ENCODE peak calls at places on chromosome 20, in seven cellular contexts. P is AML-193, E is H9, Z is A549, H is sigmoid colon, N is GM23248, T is cerebellum. L is an unnamed sample.

GRCh38 chr20:17491041-17491440 is 40.1 kb downstream of the BFSP1 start:
- DNase-seq in Z (no peak), H (peak; percentile 42), N (no peak), E (peak; percentile 28), P (no peak), T (no peak), L (no peak)

GRCh38 chr20:63747622-63748355 is 8.2 kb downstream of the SLC2A4RG start:
- DNase-seq in E (no peak), T (no peak), P (no peak), H (no peak), Z (no peak), N (no peak), L (no peak)

GRCh38 chr20:63850689-63851547 is 10.4 kb upstream of the ABHD16B start:
- DNase-seq in E (no peak), P (no peak), H (no peak), N (no peak), T (no peak), Z (no peak), L (no peak)

GRCh38 chr20:49397525-49397924 is 84.9 kb downstream of the KCNB1 start:
- DNase-seq in T (no peak), P (no peak), E (no peak), H (no peak), N (peak; percentile 88), Z (peak; percentile 25), L (no peak)

GRCh38 chr20:48385527-48385926 is 442.3 kb downstream of the PREX1 start:
- DNase-seq in Z (no peak), N (no peak), H (no peak), E (no peak), P (no peak), T (no peak), L (no peak)

GRCh38 chr20:49405696-49406095 is 76.8 kb downstream of the KCNB1 start:
- DNase-seq in H (no peak), Z (no peak), P (no peak), E (no peak), T (no peak), N (no peak), L (no peak)

GRCh38 chr20:41009960-41010359 is 18.7 kb upstream of the TOP1 start:
- DNase-seq in T (no peak), P (no peak), Z (no peak), H (no peak), N (no peak), E (no peak), L (no peak)

GRCh38 chr20:44348168-44348659 is 7.3 kb upstream of the HNF4A start:
- DNase-seq in N (no peak), E (no peak), H (no peak), T (no peak), P (no peak), Z (no peak), L (no peak)

GRCh38 chr20:64069614-64070243 is 6.7 kb downstream of the TCEA2 start:
- DNase-seq in Z (peak; percentile 87), H (no peak), N (peak; percentile 41), E (peak; percentile 82), T (peak; percentile 63), P (peak; percentile 16), L (no peak)

GRCh38 chr20:47585087-47585747 is 83.5 kb downstream of the NCOA3 start:
- DNase-seq in N (no peak), H (no peak), E (no peak), Z (no peak), P (no peak), T (no peak), L (no peak)

GRCh38 chr20:56554869-56555268 is 21.8 kb downstream of the FAM209B start:
- DNase-seq in T (peak; percentile 49), H (no peak), P (no peak), Z (peak; percentile 77), E (peak; percentile 40), N (peak; percentile 97), L (no peak)

GRCh38 chr20:53635189-53635588 is 41.5 kb upstream of the ZNF217 start:
- DNase-seq in P (no peak), N (no peak), E (no peak), Z (no peak), H (no peak), T (no peak), L (no peak)

GRCh38 chr20:55255016-55255415 is 750.3 kb downstream of the CBLN4 start:
- DNase-seq in N (no peak), T (no peak), H (no peak), E (no peak), P (no peak), Z (no peak), L (no peak)

L was measured in activated T-helper 2 cell treated with anti-CD3 and anti-CD28 coated beads, Interferon-gamma antibody, Interleukin-2, Interleukin-4, amounts not matched to agents 10 μg/mL and 5 μg/mL and 100 μg/mL, durations not matched to agents 14 hours and 24 hours and 36 hours.